ENCODE peak calls at places on chromosomes 13 and 19, in ten cellular contexts. D is gastrocnemius medialis, R is GM06990, C is tibial artery, H is AG10803, W is endodermal cell, V is tibial nerve, B is brain microvascular endothelial cell, L is pancreas, Z is IMR-90. E is an unnamed sample.

GRCh38 chr19:41540041-41540695 is 35.8 kb upstream of the CEACAM21 start:
- DNase-seq in W (no peak), B (no peak), H (peak; percentile 20), V (no peak), Z (no peak), R (no peak), C (no peak), L (no peak), D (no peak), E (no peak)

GRCh38 chr19:677601-678380 is 1.6 kb downstream of the FSTL3 start:
- DNase-seq in R (no peak), L (peak; percentile 84), Z (no peak), D (no peak), H (no peak), W (peak; percentile 43), B (peak; percentile 31), C (no peak), V (no peak), E (no peak)

GRCh38 chr13:77619655-77620054 is 77.8 kb upstream of the SLAIN1 start:
- DNase-seq in R (no peak), D (no peak), B (no peak), H (no peak), C (no peak), V (no peak), Z (no peak), W (no peak), L (no peak), E (no peak)

GRCh38 chr19:14432817-14433453 is at the start of gene PKN1:
- DNase-seq in V (no peak), W (peak; percentile 84), B (no peak), C (no peak), L (peak; percentile 64), Z (no peak), H (peak; percentile 35), R (peak; percentile 71), D (no peak), E (peak; percentile 71)

GRCh38 chr13:43122706-43123268 is 99.4 kb downstream of the DNAJC15 start:
- DNase-seq in W (peak; percentile 75), R (no peak), B (no peak), C (no peak), H (no peak), Z (no peak), V (no peak), L (no peak), D (no peak), E (no peak)

GRCh38 chr19:6958786-6959185 is 62.4 kb downstream of the MBD3L2B start:
- DNase-seq in C (no peak), V (no peak), L (no peak), R (no peak), W (no peak), D (no peak), B (no peak), Z (no peak), H (no peak), E (no peak)

GRCh38 chr13:77437267-77437666 is 98.2 kb upstream of the SCEL start:
- DNase-seq in C (no peak), Z (no peak), D (no peak), V (no peak), W (no peak), R (no peak), L (no peak), H (no peak), B (no peak), E (no peak)

GRCh38 chr13:111664696-111665095 is 344.3 kb downstream of the TEX29 start:
- DNase-seq in V (no peak), D (no peak), W (peak; percentile 31), R (no peak), B (no peak), Z (no peak), C (no peak), H (no peak), L (no peak), E (no peak)

GRCh38 chr19:15025237-15025636 is 24.0 kb upstream of the CASP14 start:
- DNase-seq in D (no peak), L (no peak), V (no peak), R (no peak), B (no peak), Z (no peak), W (peak; percentile 59), C (no peak), H (no peak), E (peak; percentile 13)

GRCh38 chr19:5672708-5673459 is 7.4 kb downstream of the MICOS13 start:
- DNase-seq in H (no peak), C (no peak), Z (no peak), V (no peak), R (no peak), L (peak; percentile 20), B (no peak), D (no peak), W (no peak), E (no peak)

GRCh38 chr19:12350185-12350889 is 15.1 kb downstream of the ZNF442 start:
- DNase-seq in W (no peak), V (no peak), L (no peak), D (no peak), B (no peak), H (no peak), C (no peak), Z (no peak), R (no peak), E (no peak)

GRCh38 chr19:48745208-48745995 is 1.3 kb downstream of the IZUMO1 start:
- DNase-seq in R (no peak), W (peak; percentile 82), B (peak; percentile 77), Z (peak; percentile 57), V (no peak), C (no peak), H (peak; percentile 43), D (peak; percentile 56), L (peak; percentile 65), E (peak; percentile 60)

GRCh38 chr13:26867451-26868067 is 107.0 kb upstream of the GPR12 start:
- DNase-seq in Z (peak; percentile 14), B (peak; percentile 22), H (peak; percentile 15), D (no peak), V (no peak), C (no peak), W (peak; percentile 70), L (no peak), R (no peak), E (peak; percentile 10)

GRCh38 chr13:61727714-61728275 is 312.1 kb upstream of the PCDH20 start:
- DNase-seq in H (peak; percentile 37), R (no peak), C (no peak), B (no peak), Z (no peak), L (no peak), W (no peak), V (no peak), D (no peak), E (no peak)

GRCh38 chr13:112574476-112575294 is 13.3 kb downstream of the TUBGCP3 start:
- DNase-seq in V (no peak), D (no peak), H (peak; percentile 14), L (no peak), R (no peak), B (no peak), C (no peak), W (no peak), Z (peak; percentile 26), E (no peak)

GRCh38 chr13:74367193-74367592 is 233.0 kb upstream of the KLF12 start:
- DNase-seq in D (no peak), C (no peak), H (no peak), Z (no peak), R (no peak), W (no peak), B (no peak), L (no peak), V (no peak), E (no peak)

GRCh38 chr13:25890671-25891212 is 161.1 kb downstream of the SHISA2 start:
- DNase-seq in Z (no peak), L (no peak), W (no peak), R (no peak), V (no peak), H (no peak), D (no peak), B (no peak), C (no peak), E (no peak)

GRCh38 chr19:2603320-2603719 is 99.2 kb downstream of the GNG7 start:
- DNase-seq in R (no peak), L (peak; percentile 53), C (peak; percentile 85), Z (no peak), H (peak; percentile 92), V (no peak), W (peak; percentile 77), D (no peak), B (peak; percentile 34), E (peak; percentile 43)
- H3K4me3 ChIP-seq in R (no peak overlapping the region), L (no peak overlapping the region), C (peak overlapping the region; percentile 42), Z (no peak overlapping the region), H (peak overlapping the region; percentile 40), V (peak overlapping the region; percentile 30), W (no peak overlapping the region), D (peak overlapping the region; percentile 3), B (peak overlapping the region; percentile 12), E (peak overlapping the region; percentile 13)

DNA sequence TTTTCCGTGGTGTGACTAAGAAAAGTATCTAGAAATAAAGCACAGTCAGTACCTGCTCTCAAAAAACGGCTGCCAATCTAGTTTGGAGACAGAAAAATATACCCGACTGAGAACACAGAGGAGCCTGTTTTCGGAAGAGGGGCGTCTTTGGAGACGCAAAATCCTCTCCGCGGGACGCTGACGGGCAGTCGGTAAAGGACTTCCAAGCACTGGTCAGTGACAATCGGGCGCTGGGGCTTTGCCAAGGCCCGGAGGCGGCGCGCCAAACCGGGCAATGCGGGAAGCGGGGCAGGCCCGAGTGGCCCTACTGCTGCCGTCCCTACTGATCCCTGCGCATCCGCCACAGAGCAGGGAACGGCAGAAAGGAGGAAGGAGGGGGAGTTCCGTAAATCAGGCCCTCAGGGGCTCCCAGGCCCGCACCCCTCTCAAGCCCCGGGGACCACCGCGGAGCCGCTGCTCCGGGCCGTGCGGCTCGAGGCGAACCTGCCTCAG is 585 bp upstream of the DPY19L3 start:
- DNase-seq in C (peak; percentile 84), B (peak; percentile 20), L (peak; percentile 90), D (peak; percentile 17), H (peak; percentile 42), V (peak; percentile 35), Z (peak; percentile 26), R (no peak), W (no peak), E (no peak)
- TF ChIP-seq CTCF in C (no peak), B (no peak), L (no peak), D (no peak), H (no peak), V (no peak), Z (no peak), R (no peak), W (no peak), E (no peak)

GRCh38 chr13:48859168-48860105 is 116.3 kb upstream of the FNDC3A start:
- DNase-seq in Z (no peak), L (no peak), D (no peak), H (no peak), W (peak; percentile 57), C (no peak), V (no peak), B (no peak), R (no peak), E (no peak)
- H3K4me3 ChIP-seq in Z (no peak overlapping the region), L (no peak overlapping the region), D (no peak overlapping the region), H (no peak overlapping the region), W (no peak overlapping the region), C (no peak overlapping the region), V (no peak overlapping the region), B (no peak overlapping the region), R (no peak overlapping the region), E (no peak overlapping the region)

DNA sequence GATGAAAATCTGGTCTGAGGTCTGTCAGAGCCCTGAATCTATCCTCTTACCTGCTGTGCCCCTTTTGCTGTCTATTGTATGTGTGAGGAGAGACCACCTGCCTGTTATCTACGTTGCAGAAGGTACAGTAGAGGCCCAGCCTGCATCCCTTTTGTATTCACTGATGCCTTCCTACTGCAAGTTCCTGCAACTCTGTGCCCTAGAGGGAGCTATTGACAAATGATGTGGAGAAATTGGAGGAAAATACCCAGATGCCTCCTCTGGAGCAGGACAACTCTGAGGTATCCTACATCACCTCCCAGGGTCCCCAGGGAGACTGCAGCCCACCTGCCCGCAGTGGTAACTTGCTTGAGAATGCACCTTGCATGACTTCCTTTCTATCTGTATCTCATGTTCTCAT is 33.7 kb downstream of the SIAH3 start:
- DNase-seq in H (no peak), V (no peak), L (no peak), W (no peak), R (no peak), C (no peak), D (no peak), Z (no peak), B (peak; percentile 4), E (no peak)
- TF ChIP-seq CTCF in H (peak; percentile 7), V (no peak), L (no peak), W (peak; percentile 52), R (peak; percentile 22), C (no peak), D (no peak), Z (no peak), B (peak; percentile 48), E (no peak)

E was measured in GM12865.